ENCODE peak calls at places on chromosome 15, in seven cellular contexts. One of them, this sample, is unnamed.

GRCh38 chr15:95284933-95285401 is 1045.5 kb upstream of the NR2F2 start:
- DNase-seq in SK-MEL-5: no peak
- DNase-seq in NCI-H2081: no peak
- DNase-seq in GM06990: peak
- DNase-seq in B cell: no peak
- DNase-seq in naive B cell: no peak
- DNase-seq in NCI-H345: no peak
- DNase-seq in this sample: no peak

GRCh38 chr15:40330368-40330836 is 6.9 kb downstream of the INAFM2 start:
- DNase-seq in SK-MEL-5: no peak
- DNase-seq in NCI-H2081: no peak
- DNase-seq in GM06990: no peak
- DNase-seq in B cell: no peak
- DNase-seq in naive B cell: no peak
- DNase-seq in NCI-H345: no peak
- DNase-seq in this sample: peak

GRCh38 chr15:63565784-63566183 is 31.4 kb upstream of the FBXL22 start:
- DNase-seq in SK-MEL-5: peak
- DNase-seq in NCI-H2081: no peak
- DNase-seq in GM06990: no peak
- DNase-seq in B cell: no peak
- DNase-seq in naive B cell: no peak
- DNase-seq in NCI-H345: no peak
- DNase-seq in this sample: no peak

GRCh38 chr15:36960179-36960946 is 140.0 kb downstream of the MEIS2 start:
- DNase-seq in SK-MEL-5: no peak
- DNase-seq in NCI-H2081: no peak
- DNase-seq in GM06990: no peak
- DNase-seq in B cell: no peak
- DNase-seq in naive B cell: no peak
- DNase-seq in NCI-H345: no peak
- DNase-seq in this sample: no peak

GRCh38 chr15:56871867-56872266 is 46.6 kb upstream of the TCF12 start:
- DNase-seq in SK-MEL-5: no peak
- DNase-seq in NCI-H2081: no peak
- DNase-seq in GM06990: no peak
- DNase-seq in B cell: no peak
- DNase-seq in naive B cell: no peak
- DNase-seq in NCI-H345: no peak
- DNase-seq in this sample: no peak

GRCh38 chr15:60155661-60156060 is 151.6 kb downstream of the FOXB1 start:
- DNase-seq in SK-MEL-5: no peak
- DNase-seq in NCI-H2081: no peak
- DNase-seq in GM06990: no peak
- DNase-seq in B cell: no peak
- DNase-seq in naive B cell: no peak
- DNase-seq in NCI-H345: no peak
- DNase-seq in this sample: no peak

GRCh38 chr15:100733088-100733487 is 130.7 kb downstream of the ASB7 start:
- DNase-seq in SK-MEL-5: peak
- DNase-seq in NCI-H2081: no peak
- DNase-seq in GM06990: no peak
- DNase-seq in B cell: no peak
- DNase-seq in naive B cell: no peak
- DNase-seq in NCI-H345: no peak
- DNase-seq in this sample: no peak

GRCh38 chr15:63348392-63348791 is 33.3 kb downstream of the CA12 start:
- DNase-seq in SK-MEL-5: peak
- DNase-seq in NCI-H2081: peak
- DNase-seq in GM06990: no peak
- DNase-seq in B cell: no peak
- DNase-seq in naive B cell: no peak
- DNase-seq in NCI-H345: peak
- DNase-seq in this sample: peak

GRCh38 chr15:100133001-100133400 is 208.8 kb downstream of the ADAMTS17 start:
- DNase-seq in SK-MEL-5: peak
- DNase-seq in NCI-H2081: no peak
- DNase-seq in GM06990: no peak
- DNase-seq in B cell: no peak
- DNase-seq in naive B cell: no peak
- DNase-seq in NCI-H345: no peak
- DNase-seq in this sample: no peak

GRCh38 chr15:57479005-57479404 is 102.7 kb downstream of the CGNL1 start:
- DNase-seq in SK-MEL-5: no peak
- DNase-seq in NCI-H2081: no peak
- DNase-seq in GM06990: no peak
- DNase-seq in B cell: no peak
- DNase-seq in naive B cell: no peak
- DNase-seq in NCI-H345: no peak
- DNase-seq in this sample: no peak

GRCh38 chr15:70062321-70062956 is 35.3 kb downstream of the TLE3 start:
- DNase-seq in SK-MEL-5: peak
- DNase-seq in NCI-H2081: peak
- DNase-seq in GM06990: no peak
- DNase-seq in B cell: no peak
- DNase-seq in naive B cell: no peak
- DNase-seq in NCI-H345: peak
- DNase-seq in this sample: peak

GRCh38 chr15:31437686-31438085 is 111.1 kb downstream of the KLF13 start:
- DNase-seq in SK-MEL-5: no peak
- DNase-seq in NCI-H2081: no peak
- DNase-seq in GM06990: peak
- DNase-seq in B cell: no peak
- DNase-seq in naive B cell: peak
- DNase-seq in NCI-H345: no peak
- DNase-seq in this sample: no peak

GRCh38 chr15:95911570-95912279 is 418.8 kb upstream of the NR2F2 start:
- DNase-seq in SK-MEL-5: no peak
- DNase-seq in NCI-H2081: no peak
- DNase-seq in GM06990: no peak
- DNase-seq in B cell: no peak
- DNase-seq in naive B cell: no peak
- DNase-seq in NCI-H345: no peak
- DNase-seq in this sample: no peak

GRCh38 chr15:79923068-79923514 is 26.3 kb upstream of the MTHFS start:
- DNase-seq in SK-MEL-5: peak
- DNase-seq in NCI-H2081: peak
- DNase-seq in GM06990: peak
- DNase-seq in B cell: peak
- DNase-seq in naive B cell: no peak
- DNase-seq in NCI-H345: peak
- DNase-seq in this sample: peak

GRCh38 chr15:59303641-59304433 is 68.8 kb downstream of the MYO1E start:
- DNase-seq in SK-MEL-5: no peak
- DNase-seq in NCI-H2081: no peak
- DNase-seq in GM06990: peak
- DNase-seq in B cell: no peak
- DNase-seq in naive B cell: no peak
- DNase-seq in NCI-H345: no peak
- DNase-seq in this sample: no peak

GRCh38 chr15:101049282-101049681 is 130.1 kb downstream of the LRRK1 start:
- DNase-seq in SK-MEL-5: no peak
- DNase-seq in NCI-H2081: no peak
- DNase-seq in GM06990: no peak
- DNase-seq in B cell: peak
- DNase-seq in naive B cell: no peak
- DNase-seq in NCI-H345: no peak
- DNase-seq in this sample: peak

GRCh38 chr15:72866086-72866646 is 82.6 kb upstream of the ADPGK start:
- DNase-seq in SK-MEL-5: no peak
- DNase-seq in NCI-H2081: no peak
- DNase-seq in GM06990: no peak
- DNase-seq in B cell: no peak
- DNase-seq in naive B cell: no peak
- DNase-seq in NCI-H345: no peak
- DNase-seq in this sample: no peak

GRCh38 chr15:39508536-39508935 is 72.3 kb upstream of the THBS1 start:
- DNase-seq in SK-MEL-5: no peak
- DNase-seq in NCI-H2081: no peak
- DNase-seq in GM06990: no peak
- DNase-seq in B cell: no peak
- DNase-seq in naive B cell: no peak
- DNase-seq in NCI-H345: no peak
- DNase-seq in this sample: no peak